ENCODE peak calls at places on chromosome 3, in eight cellular contexts. R, B, N, C, M, Q, I and S are unnamed samples.

GRCh38 chr3:163951397-163951987 is 1126.8 kb downstream of the SI start:
- DNase-seq in R (no peak), B (no peak), N (no peak), C (no peak), M (peak; percentile 13), Q (no peak), I (no peak), S (no peak)

GRCh38 chr3:114221165-114221880 is 16.1 kb downstream of the ZNF80 start:
- DNase-seq in R (no peak), B (no peak), N (no peak), C (no peak), M (no peak), Q (peak; percentile 57), I (no peak), S (no peak)

GRCh38 chr3:152682477-152682876 is 152.5 kb upstream of the P2RY1 start:
- DNase-seq in R (no peak), B (no peak), N (no peak), C (no peak), M (no peak), Q (no peak), I (no peak), S (no peak)

GRCh38 chr3:151379083-151379734 is 5.3 kb downstream of the P2RY12 start:
- DNase-seq in R (peak; percentile 13), B (peak; percentile 10), N (no peak), C (no peak), M (peak; percentile 45), Q (no peak), I (peak; percentile 38), S (peak; percentile 90)

GRCh38 chr3:98903099-98903498 is 1.6 kb upstream of the DCBLD2 start:
- DNase-seq in R (no peak), B (peak; percentile 51), N (no peak), C (no peak), M (no peak), Q (no peak), I (no peak), S (no peak)

GRCh38 chr3:135392151-135392550 is 573.4 kb upstream of the PPP2R3A start:
- DNase-seq in R (no peak), B (no peak), N (no peak), C (no peak), M (no peak), Q (no peak), I (no peak), S (no peak)

GRCh38 chr3:146861262-146861661 is 256.1 kb upstream of the PLSCR5 start:
- DNase-seq in R (no peak), B (no peak), N (no peak), C (no peak), M (no peak), Q (no peak), I (no peak), S (no peak)

GRCh38 chr3:22862111-22862510 is 341.0 kb upstream of the UBE2E2 start:
- DNase-seq in R (no peak), B (no peak), N (no peak), C (no peak), M (no peak), Q (no peak), I (no peak), S (peak; percentile 62)

GRCh38 chr3:189530822-189531221 is 100.4 kb upstream of the TP63 start:
- DNase-seq in R (no peak), B (peak; percentile 19), N (no peak), C (no peak), M (no peak), Q (no peak), I (no peak), S (no peak)

GRCh38 chr3:159069076-159069475 is 267.2 kb downstream of the MFSD1 start:
- DNase-seq in R (no peak), B (no peak), N (no peak), C (no peak), M (no peak), Q (no peak), I (no peak), S (no peak)

GRCh38 chr3:185081516-185081915 is 71.3 kb downstream of the C3orf70 start:
- DNase-seq in R (no peak), B (no peak), N (no peak), C (no peak), M (no peak), Q (no peak), I (no peak), S (no peak)

GRCh38 chr3:69164296-69164695 is 41.9 kb upstream of the LMOD3 start:
- DNase-seq in R (no peak), B (no peak), N (no peak), C (no peak), M (no peak), Q (no peak), I (no peak), S (peak; percentile 20)

GRCh38 chr3:126548556-126549466 is 9.9 kb downstream of the C3orf22 start:
- DNase-seq in R (no peak), B (no peak), N (no peak), C (peak; percentile 44), M (no peak), Q (no peak), I (peak; percentile 11), S (peak; percentile 75)

GRCh38 chr3:27483117-27484001 is 825 bp downstream of the SLC4A7 start:
- DNase-seq in R (peak; percentile 59), B (no peak), N (no peak), C (peak; percentile 82), M (peak; percentile 69), Q (peak; percentile 39), I (peak; percentile 54), S (peak; percentile 81)

DNA sequence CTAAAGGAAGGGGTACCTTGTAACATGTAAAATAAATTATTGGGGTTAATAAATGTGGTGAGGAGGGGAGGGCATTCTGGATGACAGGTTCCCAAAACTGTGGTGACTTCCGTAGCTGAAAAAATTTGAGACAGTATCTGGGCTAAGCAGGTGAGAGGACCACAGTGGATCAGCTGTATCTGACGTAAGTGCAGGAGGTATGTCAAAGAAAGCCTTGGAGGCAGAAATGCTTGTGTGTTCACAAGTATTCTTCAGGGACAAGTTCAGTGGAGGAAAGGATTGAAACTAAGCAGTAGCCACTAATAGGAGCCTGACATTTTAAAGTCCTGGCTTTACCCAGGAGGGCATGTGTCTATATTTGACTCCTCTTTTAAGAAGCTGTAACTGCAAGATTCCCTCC is 52.0 kb downstream of the CD86 start:
- DNase-seq in R (no peak), B (no peak), N (no peak), C (no peak), M (no peak), Q (no peak), I (no peak), S (no peak)
- H3K27ac ChIP-seq in R (no peak overlapping the region), B (no peak overlapping the region), N (no peak overlapping the region), C (no peak overlapping the region), M (no peak overlapping the region), Q (no peak overlapping the region), I (no peak overlapping the region), S (no peak overlapping the region)

GRCh38 chr3:112874725-112875124 is 28.1 kb upstream of the CD200R1L start:
- DNase-seq in R (no peak), B (no peak), N (no peak), C (no peak), M (no peak), Q (no peak), I (no peak), S (no peak)

GRCh38 chr3:112871735-112872134 is 25.1 kb upstream of the CD200R1L start:
- DNase-seq in R (no peak), B (no peak), N (no peak), C (no peak), M (no peak), Q (no peak), I (no peak), S (no peak)

DNA sequence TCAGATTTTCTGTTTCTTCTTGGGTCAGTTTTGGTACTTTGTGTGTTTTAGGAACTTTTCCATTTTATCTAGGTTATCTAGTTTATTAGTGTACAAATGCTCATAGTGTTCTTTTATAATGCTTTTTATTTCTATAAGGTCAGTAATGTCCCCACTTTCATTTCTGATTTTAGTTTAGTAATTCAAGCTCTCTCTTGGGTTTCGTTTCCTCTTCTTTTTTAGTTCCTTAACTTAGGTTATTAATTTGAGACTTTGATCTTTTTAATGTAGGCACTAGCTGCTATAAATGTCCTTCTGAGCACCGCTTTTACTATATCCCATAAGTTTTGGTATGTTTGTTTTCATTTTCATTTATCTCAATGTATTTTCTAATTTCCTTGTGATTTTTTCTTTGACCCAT is 27.0 kb upstream of the CD200R1L start:
- DNase-seq in R (no peak), B (no peak), N (no peak), C (no peak), M (no peak), Q (no peak), I (no peak), S (no peak)
- H3K27ac ChIP-seq in R (no peak overlapping the region), B (no peak overlapping the region), N (no peak overlapping the region), C (no peak overlapping the region), M (no peak overlapping the region), Q (no peak overlapping the region), I (no peak overlapping the region), S (no peak overlapping the region)

GRCh38 chr3:56839784-56840724 is 38.3 kb upstream of the ARHGEF3 start:
- DNase-seq in R (no peak), B (no peak), N (no peak), C (no peak), M (peak; percentile 38), Q (no peak), I (no peak), S (no peak)

GRCh38 chr3:56845505-56845904 is 43.8 kb upstream of the ARHGEF3 start:
- DNase-seq in R (no peak), B (no peak), N (no peak), C (no peak), M (no peak), Q (no peak), I (no peak), S (no peak)

GRCh38 chr3:56849698-56850097 is 47.9 kb upstream of the ARHGEF3 start:
- DNase-seq in R (no peak), B (no peak), N (no peak), C (no peak), M (no peak), Q (no peak), I (no peak), S (no peak)

DNA sequence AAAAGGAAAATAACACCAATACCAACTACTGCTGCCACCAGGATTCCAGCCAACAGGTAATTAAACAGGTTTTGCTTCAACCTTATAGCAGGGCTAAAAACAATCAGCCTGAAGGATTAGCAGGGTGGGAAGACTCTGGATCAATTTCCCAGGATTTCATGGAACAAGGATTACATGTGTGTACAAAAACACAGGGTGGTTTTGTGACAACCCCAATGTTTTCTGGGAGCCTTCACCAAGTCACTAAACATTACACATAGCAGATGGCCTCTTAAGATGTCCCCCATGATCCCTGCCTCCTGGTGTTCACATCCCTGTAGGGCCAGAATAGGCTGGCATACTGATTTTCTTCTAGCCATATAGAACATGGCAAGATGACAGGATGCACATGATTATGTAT is 42.8 kb upstream of the ARHGEF3 start:
- DNase-seq in R (no peak), B (no peak), N (no peak), C (no peak), M (no peak), Q (no peak), I (no peak), S (no peak)
- H3K27ac ChIP-seq in R (no peak overlapping the region), B (no peak overlapping the region), N (no peak overlapping the region), C (no peak overlapping the region), M (no peak overlapping the region), Q (no peak overlapping the region), I (no peak overlapping the region), S (no peak overlapping the region)

DNA sequence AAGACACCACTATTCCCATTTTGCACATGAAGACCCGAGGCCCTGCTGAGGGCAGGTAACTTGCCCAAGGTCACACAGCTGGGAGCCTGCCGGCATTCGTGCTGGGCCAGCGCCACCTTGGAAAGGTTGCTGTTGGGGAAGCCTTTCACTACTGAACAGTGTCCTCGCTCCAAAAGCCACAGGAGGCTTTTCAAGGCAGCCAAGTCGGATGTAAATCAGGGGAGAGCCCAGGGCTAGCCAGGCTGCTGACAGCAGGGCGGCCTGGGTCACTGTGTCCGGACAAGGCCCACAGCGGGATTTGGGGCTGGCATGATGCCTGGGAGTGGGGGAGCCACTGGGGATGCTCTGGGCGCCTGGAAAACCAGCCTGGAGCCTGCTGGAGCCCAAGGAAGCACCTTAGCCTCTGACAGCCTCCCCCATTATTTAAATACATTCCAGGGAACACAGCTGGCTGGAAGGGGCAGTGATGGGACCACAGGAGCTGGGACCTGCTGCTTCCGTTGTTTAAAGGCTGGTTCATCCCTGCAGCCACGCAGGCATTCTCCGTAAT is 10.5 kb downstream of the SLC6A6 start:
- DNase-seq in R (no peak), B (no peak), N (no peak), C (no peak), M (no peak), Q (no peak), I (no peak), S (peak; percentile 81)
- H3K27ac ChIP-seq in R (peak overlapping the region; percentile 78), B (no peak overlapping the region), N (no peak overlapping the region), C (no peak overlapping the region), M (peak overlapping the region; percentile 38), Q (no peak overlapping the region), I (no peak overlapping the region), S (peak overlapping the region; percentile 1)